ENCODE peak calls at places on chromosomes 11 and 22, in nine cellular contexts. U is tibial artery; S is transverse colon; W is stimulated activated CD4-positive, alpha-beta T cell treated with anti-CD3 and anti-CD28 coated beads, TNF-alpha, amount 100 ng/mL, for 1 hour; F is heart left ventricle; H is aorta; V is AG04450; T is NCI-H1417; J is choroid plexus epithelial cell. I is an unnamed sample.

GRCh38 chr11:127136438-127136837 is 135.9 kb upstream of the KIRREL3 start:
- DNase-seq in W (no peak), H (no peak), J (no peak), F (no peak), U (no peak), V (no peak), T (no peak), S (no peak), I (no peak)

GRCh38 chr11:124086447-124086846 is 28.8 kb upstream of the VWA5A start:
- DNase-seq in V (no peak), S (no peak), W (no peak), U (no peak), J (peak), T (peak), H (no peak), F (no peak), I (no peak)

GRCh38 chr11:65918211-65919150 is at the start of gene C11orf68:
- DNase-seq in S (no peak), F (peak), U (peak), W (no peak), J (peak), H (no peak), T (peak), V (no peak), I (no peak)

GRCh38 chr22:38291201-38291777 is 18.5 kb upstream of the TMEM184B start:
- DNase-seq in W (no peak), T (no peak), S (no peak), J (no peak), H (no peak), U (no peak), F (no peak), V (no peak), I (no peak)

GRCh38 chr11:13343931-13344717 is 66.5 kb downstream of the BMAL1 start:
- DNase-seq in U (peak), V (peak), T (peak), H (no peak), J (peak), W (peak), F (peak), S (peak), I (no peak)

GRCh38 chr11:20056109-20057054 is 103.9 kb downstream of the DBX1 start:
- DNase-seq in T (no peak), F (no peak), J (no peak), S (peak), U (peak), V (no peak), H (peak), W (no peak), I (no peak)

GRCh38 chr11:126257764-126258163 is 10.9 kb downstream of the SRPRA start:
- DNase-seq in T (no peak), F (no peak), U (no peak), V (peak), S (no peak), W (no peak), H (no peak), J (peak), I (no peak)

GRCh38 chr22:42863349-42863911 is 6.4 kb upstream of the ARFGAP3 start:
- DNase-seq in T (no peak), U (no peak), S (no peak), H (no peak), W (no peak), V (peak), J (peak), F (no peak), I (no peak)

GRCh38 chr11:129372609-129373488 is 2.8 kb upstream of the BARX2 start:
- DNase-seq in T (no peak), U (no peak), H (no peak), F (no peak), S (no peak), V (no peak), J (no peak), W (no peak), I (no peak)

GRCh38 chr22:18012528-18012927 is 11.8 kb downstream of the MICAL3 start:
- DNase-seq in F (no peak), J (peak), S (no peak), W (no peak), H (no peak), U (no peak), V (no peak), T (no peak), I (no peak)

GRCh38 chr22:24016156-24016555 is 5.1 kb downstream of the CABIN1 start:
- DNase-seq in U (no peak), S (no peak), W (no peak), V (no peak), H (no peak), J (no peak), F (no peak), T (no peak), I (no peak)